ENCODE peak calls at places on chromosomes 4 and X, in four cellular contexts. W, J, H and K are unnamed samples.
A peak's percentile ranks its signal among the peaks of the same experiment; 100 is the strongest.

GRCh38 chrX:100316987-100317386 is 93.1 kb downstream of the PCDH19 start:
- DNase-seq in W (no peak), J (no peak), H (no peak), K (no peak)

GRCh38 chrX:84339507-84340364 is 151.7 kb upstream of the RPS6KA6 start:
- DNase-seq in W (peak; percentile 40), J (peak; percentile 40), H (peak; percentile 40), K (peak; percentile 0)

GRCh38 chrX:140503714-140504351 is 1.0 kb downstream of the SOX3 start:
- DNase-seq in W (peak; percentile 68), J (no peak), H (peak; percentile 2), K (no peak)

GRCh38 chr4:56674984-56675383 is 6.1 kb downstream of the HOPX start:
- DNase-seq in W (no peak), J (no peak), H (peak; percentile 45), K (no peak)

GRCh38 chrX:79413963-79414362 is 46.8 kb upstream of the ITM2A start:
- DNase-seq in W (no peak), J (no peak), H (no peak), K (no peak)

GRCh38 chr4:154254999-154255398 is 236.6 kb downstream of the DCHS2 start:
- DNase-seq in W (no peak), J (no peak), H (no peak), K (no peak)

GRCh38 chrX:68710870-68711576 is 63.6 kb downstream of the STARD8 start:
- DNase-seq in W (peak; percentile 69), J (peak; percentile 47), H (peak; percentile 66), K (peak; percentile 35)

GRCh38 chr4:11342401-11342800 is 86.3 kb downstream of the HS3ST1 start:
- DNase-seq in W (peak; percentile 30), J (no peak), H (no peak), K (no peak)

GRCh38 chr4:142703694-142704309 is 142.3 kb downstream of the INPP4B start:
- DNase-seq in W (no peak), J (no peak), H (no peak), K (no peak)

GRCh38 chr4:153514001-153514526 is 47.9 kb downstream of the TMEM131L start:
- DNase-seq in W (no peak), J (peak; percentile 60), H (peak; percentile 96), K (no peak)

GRCh38 chrX:154547245-154548027 is at the start of gene IKBKG:
- DNase-seq in W (peak; percentile 89), J (peak; percentile 89), H (peak; percentile 87), K (peak; percentile 94)

GRCh38 chr4:10260777-10261176 is 144.2 kb upstream of the WDR1 start:
- DNase-seq in W (no peak), J (no peak), H (no peak), K (no peak)

GRCh38 chr4:921830-922331 is 10.2 kb downstream of the GAK start:
- DNase-seq in W (no peak), J (no peak), H (no peak), K (peak; percentile 93)

GRCh38 chrX:25034889-25035288 is 19.1 kb upstream of the ARX start:
- DNase-seq in W (no peak), J (peak; percentile 28), H (no peak), K (no peak)

GRCh38 chr4:26217961-26218676 is 102.7 kb upstream of the RBPJ start:
- DNase-seq in W (no peak), J (no peak), H (peak; percentile 43), K (peak; percentile 48)

GRCh38 chr4:142840516-142841123 is 5.5 kb downstream of the INPP4B start:
- DNase-seq in W (peak; percentile 52), J (peak; percentile 79), H (peak; percentile 83), K (peak; percentile 21)

GRCh38 chr4:880684-881405 is 51.3 kb downstream of the GAK start:
- DNase-seq in W (no peak), J (no peak), H (no peak), K (no peak)

GRCh38 chrX:42567268-42567667 is 210.7 kb downstream of the PPP1R2C start:
- DNase-seq in W (no peak), J (no peak), H (no peak), K (no peak)

GRCh38 chrX:18596096-18596495 is 75.8 kb downstream of the RS1 start:
- DNase-seq in W (no peak), J (no peak), H (no peak), K (no peak)

GRCh38 chrX:68691921-68692320 is 44.5 kb downstream of the STARD8 start:
- DNase-seq in W (no peak), J (no peak), H (no peak), K (no peak)

GRCh38 chrX:41293269-41293668 is 40.7 kb upstream of the DDX3X start:
- DNase-seq in W (no peak), J (no peak), H (no peak), K (peak; percentile 30)

GRCh38 chrX:41291309-41291708 is 42.7 kb upstream of the DDX3X start:
- DNase-seq in W (no peak), J (no peak), H (no peak), K (no peak)
- H3K4me3 ChIP-seq in W (no peak overlapping the region), J (no peak overlapping the region), H (no peak overlapping the region), K (no peak overlapping the region)

DNA sequence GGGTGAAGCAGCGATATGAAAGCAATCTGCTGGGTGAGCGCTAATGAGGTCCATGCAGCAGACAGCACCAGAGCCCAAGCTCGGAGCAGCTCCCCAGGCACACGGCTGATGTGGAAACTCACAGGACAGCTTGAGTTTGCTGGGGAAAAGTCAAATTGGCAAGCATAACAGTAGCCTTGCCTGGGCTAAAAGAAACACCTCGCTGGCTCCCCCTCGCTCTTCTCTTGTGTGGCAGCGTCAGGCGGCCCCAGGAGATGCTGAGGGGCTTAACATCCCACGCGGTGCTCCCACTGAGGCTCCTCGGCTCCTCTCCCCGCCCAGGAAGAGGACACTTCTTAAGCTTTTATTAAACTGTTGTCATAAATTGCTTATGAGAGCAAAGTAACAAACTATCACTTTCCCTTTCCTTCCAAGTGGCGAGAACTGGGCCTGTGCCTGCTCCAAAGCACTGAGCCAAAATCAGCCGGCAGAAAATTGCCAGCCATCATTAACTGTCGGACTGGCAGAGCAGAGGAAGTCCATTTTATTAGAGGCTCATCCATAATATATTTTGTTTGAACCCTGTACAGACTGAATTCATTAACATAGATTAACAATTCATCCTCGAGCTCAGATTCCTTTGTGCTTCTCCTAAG is 111.4 kb downstream of the TSPAN5 start:
- DNase-seq in W (no peak), J (peak; percentile 81), H (peak; percentile 84), K (no peak)
- TF ChIP-seq CTCF in W (peak; percentile 44), J (no peak), H (peak; percentile 48), K (no peak)

DNA sequence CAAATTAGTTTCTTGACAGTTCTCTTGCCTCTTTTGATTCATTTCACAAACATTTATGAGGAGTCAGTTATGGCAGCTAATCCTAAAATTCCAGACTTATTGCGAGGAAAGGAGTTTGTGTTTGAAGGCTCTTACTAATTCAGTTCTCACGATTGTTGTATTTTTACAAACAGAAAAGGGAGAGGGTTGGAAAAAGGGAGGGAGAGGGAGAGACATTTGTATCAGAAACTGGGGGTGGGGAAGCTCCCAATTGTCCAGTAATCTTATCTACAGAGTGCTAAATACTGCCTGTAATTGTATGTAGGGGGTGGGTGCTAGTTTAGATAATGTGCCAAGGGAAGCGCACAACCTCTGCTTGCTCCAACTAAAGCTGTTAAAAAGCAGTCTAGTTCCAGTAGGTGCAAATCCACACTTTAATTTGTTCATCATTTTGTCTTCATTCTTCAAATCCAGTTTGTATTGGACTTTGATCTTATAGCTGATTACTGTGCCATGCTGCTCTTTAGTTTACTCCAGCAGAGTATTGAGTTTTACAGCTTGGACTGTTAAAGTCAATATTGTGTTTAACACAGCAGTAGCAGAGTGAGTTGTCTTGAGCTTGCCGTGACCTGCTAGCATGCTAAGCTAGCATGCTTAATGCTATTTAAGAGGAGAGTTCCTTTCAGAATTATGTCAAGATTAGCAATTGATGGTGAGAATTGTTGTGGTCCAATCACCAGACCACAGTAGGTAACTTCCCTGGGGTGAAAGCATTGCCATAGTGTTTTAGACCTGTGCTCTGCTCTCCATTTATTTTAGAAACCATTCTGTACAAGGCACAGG is 13.9 kb downstream of the FNIP2 start:
- DNase-seq in W (peak; percentile 17), J (no peak), H (peak; percentile 58), K (no peak)
- H3K4me3 ChIP-seq in W (no peak overlapping the region), J (no peak overlapping the region), H (no peak overlapping the region), K (no peak overlapping the region)

GRCh38 chrX:103754401-103754800 is 22.2 kb upstream of the PLP1 start:
- DNase-seq in W (no peak), J (no peak), H (no peak), K (no peak)
- TF ChIP-seq CTCF in W (no peak), J (no peak), H (no peak), K (no peak)

GRCh38 chrX:66728818-66729271 is 90.0 kb upstream of the EDA2R start:
- DNase-seq in W (peak; percentile 74), J (peak; percentile 33), H (peak; percentile 81), K (peak; percentile 34)
- H3K4me3 ChIP-seq in W (peak overlapping the region; percentile 68), J (peak overlapping the region; percentile 38), H (peak overlapping the region; percentile 73), K (no peak overlapping the region)

GRCh38 chrX:38166478-38167083 is 54.1 kb downstream of the SRPX start:
- DNase-seq in W (peak; percentile 47), J (peak; percentile 42), H (peak; percentile 56), K (peak; percentile 33)
- TF ChIP-seq CTCF in W (peak; percentile 37), J (no peak), H (peak; percentile 58), K (peak; percentile 13)

DNA sequence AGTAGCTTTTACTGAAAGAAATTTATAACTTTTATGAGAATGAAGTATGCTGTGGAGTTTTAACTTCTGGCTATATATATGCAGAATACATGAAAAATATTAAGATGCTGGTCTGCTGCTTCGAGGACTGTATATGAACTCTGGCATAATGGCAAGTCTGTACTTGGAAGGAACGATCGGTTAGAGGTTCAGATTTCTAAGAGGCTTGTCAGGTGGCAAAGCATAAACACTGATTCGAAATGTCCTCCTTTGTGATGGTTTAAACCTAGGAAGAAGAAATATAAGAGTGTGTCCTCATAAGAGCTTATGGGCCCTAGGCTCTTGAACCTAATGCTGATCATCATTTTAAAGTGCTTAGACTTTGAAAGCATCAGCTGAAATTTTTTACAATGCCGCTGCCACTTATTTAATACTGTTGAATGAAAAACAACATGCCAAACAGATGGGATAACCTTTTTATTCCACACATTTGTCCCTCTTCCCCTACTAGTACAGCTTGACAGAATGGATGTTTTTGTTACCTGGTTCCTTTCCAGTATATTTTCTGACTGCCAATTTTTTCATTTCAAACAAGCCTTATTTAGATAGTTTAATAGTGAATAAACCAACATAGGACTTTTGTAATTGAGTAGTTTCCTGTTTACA is 8.7 kb downstream of the SPRY1 start:
- DNase-seq in W (no peak), J (no peak), H (no peak), K (no peak)
- H3K4me3 ChIP-seq in W (no peak overlapping the region), J (no peak overlapping the region), H (no peak overlapping the region), K (no peak overlapping the region)

DNA sequence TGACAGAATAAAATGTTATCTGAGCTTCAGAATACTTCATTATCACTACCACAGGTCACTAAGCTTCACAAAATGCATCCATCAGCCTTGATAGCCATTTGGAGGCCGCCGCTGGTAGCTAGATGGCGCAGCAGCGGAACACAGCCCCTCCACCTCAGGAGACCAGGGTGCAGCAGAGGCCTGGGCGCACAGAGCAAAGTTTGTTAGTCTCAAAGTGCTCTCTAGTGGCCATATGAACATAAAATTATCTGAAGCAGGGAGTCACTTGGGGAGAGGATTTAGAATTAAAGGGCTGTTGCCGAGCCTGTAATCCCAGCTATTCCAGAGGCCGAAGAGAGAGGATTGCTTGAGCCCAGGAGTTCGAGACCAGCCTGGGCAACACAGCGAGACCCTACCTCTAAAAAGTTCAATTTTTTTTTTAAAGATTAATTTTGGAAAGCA is 8.1 kb upstream of the DCTD start:
- DNase-seq in W (peak; percentile 75), J (peak; percentile 84), H (peak; percentile 51), K (peak; percentile 89)
- TF ChIP-seq CTCF in W (peak; percentile 51), J (peak; percentile 39), H (peak; percentile 36), K (peak; percentile 65)